ENCODE peak calls at places on chromosomes 4 and X, in seven cellular contexts. P is CD4-positive, alpha-beta memory T cell; L is dorsolateral prefrontal cortex; T is lower lobe of right lung; Z is heart left ventricle; X is endodermal cell; S is ovary. E is an unnamed sample.

GRCh38 chrX:4935846-4936245 is 1222.4 kb upstream of the PRKX start:
- DNase-seq in P (no peak), L (no peak), T (no peak), Z (peak), X (no peak), S (no peak), E (no peak)

GRCh38 chrX:130704053-130705038 is 198.7 kb downstream of the ENOX2 start:
- DNase-seq in P (no peak), L (no peak), T (no peak), Z (no peak), X (no peak), S (no peak), E (no peak)

GRCh38 chr4:11894976-11895375 is 466.3 kb upstream of the HS3ST1 start:
- DNase-seq in P (no peak), L (no peak), T (no peak), Z (no peak), X (no peak), S (no peak), E (no peak)

GRCh38 chr4:141640692-141641091 is 4.3 kb downstream of the IL15 start:
- DNase-seq in P (no peak), L (no peak), T (no peak), Z (no peak), X (no peak), S (no peak), E (no peak)

GRCh38 chr4:2650276-2650675 is 105.9 kb downstream of the TNIP2 start:
- DNase-seq in P (no peak), L (no peak), T (peak), Z (no peak), X (no peak), S (no peak), E (no peak)

GRCh38 chr4:157221895-157222763 is 1.6 kb downstream of the GRIA2 start:
- DNase-seq in P (no peak), L (peak), T (no peak), Z (no peak), X (peak), S (no peak), E (peak)

GRCh38 chr4:144868309-144868708 is 222.4 kb downstream of the HHIP start:
- DNase-seq in P (no peak), L (no peak), T (no peak), Z (no peak), X (no peak), S (no peak), E (no peak)

GRCh38 chrX:23631136-23631535 is 36.2 kb upstream of the PRDX4 start:
- DNase-seq in P (no peak), L (no peak), T (no peak), Z (no peak), X (no peak), S (no peak), E (no peak)

GRCh38 chr4:108851346-108851745 is 88.5 kb upstream of the ETNPPL start:
- DNase-seq in P (no peak), L (no peak), T (no peak), Z (no peak), X (no peak), S (no peak), E (no peak)

GRCh38 chr4:41883988-41884737 is 51.1 kb upstream of the TMEM33 start:
- DNase-seq in P (no peak), L (no peak), T (no peak), Z (no peak), X (peak), S (no peak), E (no peak)

GRCh38 chr4:186196063-186196462 is 4.7 kb downstream of the CYP4V2 start:
- DNase-seq in P (no peak), L (no peak), T (no peak), Z (no peak), X (no peak), S (no peak), E (no peak)

GRCh38 chrX:115337735-115338134 is 48.2 kb downstream of the LUZP4 start:
- DNase-seq in P (no peak), L (no peak), T (no peak), Z (no peak), X (no peak), S (no peak), E (no peak)

GRCh38 chr4:143531773-143532491 is 18.4 kb downstream of the SMARCA5 start:
- DNase-seq in P (no peak), L (no peak), T (no peak), Z (no peak), X (no peak), S (no peak), E (no peak)

GRCh38 chr4:2069986-2070385 is 10.9 kb downstream of the NAT8L start:
- DNase-seq in P (peak), L (peak), T (no peak), Z (peak), X (peak), S (peak), E (no peak)

GRCh38 chrX:4963432-4963831 is 1250.0 kb upstream of the PRKX start:
- DNase-seq in P (no peak), L (no peak), T (no peak), Z (no peak), X (no peak), S (no peak), E (no peak)

GRCh38 chrX:138128025-138128671 is 562.2 kb downstream of the ZIC3 start:
- DNase-seq in P (no peak), L (no peak), T (no peak), Z (no peak), X (peak), S (peak), E (no peak)

GRCh38 chr4:169724251-169724650 is 33.5 kb downstream of the HPF1 start:
- DNase-seq in P (no peak), L (no peak), T (no peak), Z (no peak), X (no peak), S (no peak), E (no peak)

GRCh38 chr4:174340714-174341113 is 57.0 kb downstream of the CEP44 start:
- DNase-seq in P (no peak), L (no peak), T (no peak), Z (no peak), X (no peak), S (no peak), E (no peak)

GRCh38 chrX:41382699-41383645 is 49.0 kb downstream of the DDX3X start:
- DNase-seq in P (peak), L (no peak), T (no peak), Z (no peak), X (no peak), S (no peak), E (no peak)

GRCh38 chr4:101064541-101065180 is 282.7 kb downstream of the PPP3CA start:
- DNase-seq in P (no peak), L (no peak), T (no peak), Z (no peak), X (no peak), S (no peak), E (no peak)

GRCh38 chr4:54683616-54684346 is 26.0 kb downstream of the KIT start:
- DNase-seq in P (peak), L (no peak), T (no peak), Z (no peak), X (peak), S (no peak), E (no peak)

GRCh38 chr4:17447675-17448298 is 64.1 kb downstream of the QDPR start:
- DNase-seq in P (peak), L (no peak), T (no peak), Z (no peak), X (peak), S (no peak), E (no peak)

GRCh38 chr4:72326692-72327632 is 242.1 kb downstream of the ADAMTS3 start:
- DNase-seq in P (no peak), L (no peak), T (no peak), Z (no peak), X (no peak), S (no peak), E (no peak)

GRCh38 chr4:147139455-147140198 is 194.0 kb upstream of the TTC29 start:
- DNase-seq in P (no peak), L (no peak), T (no peak), Z (no peak), X (no peak), S (no peak), E (no peak)

GRCh38 chr4:5524900-5525299 is 183.5 kb downstream of the EVC2 start:
- DNase-seq in P (no peak), L (no peak), T (no peak), Z (no peak), X (no peak), S (no peak), E (no peak)

GRCh38 chr4:173319696-173320095 is 14.5 kb downstream of the HMGB2 start:
- DNase-seq in P (no peak), L (no peak), T (no peak), Z (no peak), X (no peak), S (no peak), E (no peak)

GRCh38 chr4:98780111-98780549 is 121.7 kb upstream of the TSPAN5 start:
- DNase-seq in P (no peak), L (no peak), T (no peak), Z (no peak), X (no peak), S (no peak), E (no peak)
- H3K27ac ChIP-seq in P (no peak), L (no peak), T (no peak), Z (no peak), X (no peak), S (no peak), E (no peak)

GRCh38 chr4:76758996-76759395 is 138.9 kb downstream of the SOWAHB start:
- DNase-seq in P (no peak), L (no peak), T (no peak), Z (no peak), X (no peak), S (no peak), E (no peak)

GRCh38 chr4:76758290-76758882 is 139.6 kb downstream of the SOWAHB start:
- DNase-seq in P (no peak), L (no peak), T (no peak), Z (no peak), X (no peak), S (peak), E (peak)

GRCh38 chr4:76757418-76757910 is 140.5 kb downstream of the SOWAHB start:
- DNase-seq in P (no peak), L (no peak), T (no peak), Z (no peak), X (no peak), S (no peak), E (no peak)

GRCh38 chr4:76762136-76763130 is 135.5 kb downstream of the SOWAHB start:
- DNase-seq in P (no peak), L (no peak), T (no peak), Z (no peak), X (no peak), S (no peak), E (no peak)

DNA sequence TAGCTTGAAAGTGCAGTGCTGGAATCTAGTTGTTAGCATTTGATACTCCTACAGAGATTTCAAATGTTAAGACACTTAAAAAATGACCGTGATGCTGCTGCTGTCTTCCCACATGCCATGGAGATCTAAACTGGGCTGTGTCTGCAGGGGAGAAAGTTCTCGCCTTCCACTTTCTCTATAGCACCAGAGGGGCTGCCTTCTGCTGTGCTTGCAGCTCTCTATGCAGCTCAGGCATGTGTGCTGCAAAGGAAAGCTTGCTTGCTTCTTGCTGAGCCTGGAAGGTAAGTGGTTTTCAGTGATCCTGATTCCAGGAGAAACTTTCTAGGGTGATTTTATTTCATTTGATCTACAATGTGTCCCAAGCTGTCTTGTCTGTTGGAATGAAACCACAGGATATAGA is 137.7 kb downstream of the SOWAHB start:
- DNase-seq in P (no peak), L (no peak), T (no peak), Z (no peak), X (no peak), S (no peak), E (no peak)
- H3K27ac ChIP-seq in P (no peak), L (peak), T (no peak), Z (no peak), X (no peak), S (no peak), E (no peak)

DNA sequence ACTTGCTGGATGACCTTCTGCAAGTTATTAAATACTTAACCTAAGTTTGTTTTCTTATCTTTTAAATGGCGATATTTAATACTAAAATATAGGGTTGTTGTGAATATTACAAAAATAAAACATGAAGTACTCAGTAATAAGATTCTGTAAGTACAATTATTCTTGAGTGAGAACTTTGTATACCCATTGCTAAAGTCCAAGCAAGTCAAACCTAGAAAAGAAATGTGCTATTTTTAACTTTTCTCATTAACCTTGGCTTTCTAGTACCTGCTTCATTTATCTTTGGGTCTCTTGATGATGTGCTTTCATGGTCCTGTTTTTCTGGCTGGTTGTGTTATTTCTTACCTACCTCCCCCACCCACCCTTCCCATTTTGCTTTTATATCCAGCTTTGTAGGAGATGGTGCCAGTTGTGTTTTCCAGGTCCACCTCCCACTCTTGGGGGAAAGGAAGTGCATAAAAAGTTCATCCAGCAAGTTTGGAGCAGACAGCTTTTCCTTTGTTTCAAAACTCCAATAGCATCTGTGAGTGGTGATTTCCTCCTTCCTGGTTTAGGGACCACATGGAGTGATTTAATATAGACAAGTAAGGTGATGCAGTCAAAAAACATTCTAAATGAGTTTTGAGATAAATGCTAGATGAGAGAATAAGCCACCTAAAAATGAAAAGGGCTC is 7.5 kb upstream of the CXCL8 start:
- DNase-seq in P (no peak), L (no peak), T (no peak), Z (no peak), X (no peak), S (no peak), E (no peak)
- H3K27ac ChIP-seq in P (no peak), L (no peak), T (peak), Z (no peak), X (no peak), S (no peak), E (no peak)

GRCh38 chrX:35115205-35115604 is 172.6 kb downstream of the FAM47B start:
- DNase-seq in P (no peak), L (no peak), T (no peak), Z (no peak), X (no peak), S (no peak), E (no peak)
- H3K27ac ChIP-seq in P (no peak), L (no peak), T (no peak), Z (no peak), X (no peak), S (no peak), E (no peak)

GRCh38 chr4:119536572-119537528 is 91.8 kb downstream of the PDE5A start:
- DNase-seq in P (no peak), L (no peak), T (no peak), Z (no peak), X (no peak), S (no peak), E (no peak)
- H3K27ac ChIP-seq in P (no peak), L (no peak), T (no peak), Z (no peak), X (no peak), S (no peak), E (no peak)

DNA sequence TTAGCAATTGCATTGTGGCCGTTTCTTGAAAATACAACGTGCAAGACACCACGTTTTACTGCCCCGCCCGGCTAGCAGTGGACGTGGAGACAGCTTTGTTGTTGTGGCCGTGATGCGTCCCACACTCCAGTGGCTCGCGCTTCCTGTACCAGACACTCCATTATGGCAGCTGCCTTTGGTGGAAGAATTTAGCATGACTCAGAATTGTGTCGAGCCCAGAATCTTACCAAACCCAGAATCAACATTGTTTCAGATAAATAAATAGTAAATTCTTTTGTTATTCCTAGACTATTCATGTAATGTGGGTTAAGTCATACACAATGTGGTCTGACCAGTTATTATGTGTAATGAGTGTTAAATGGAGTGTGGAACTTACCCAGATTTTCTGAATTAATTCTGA is 25.3 kb upstream of the S100P start:
- DNase-seq in P (no peak), L (no peak), T (no peak), Z (no peak), X (no peak), S (no peak), E (no peak)
- H3K27ac ChIP-seq in P (no peak), L (no peak), T (no peak), Z (no peak), X (no peak), S (no peak), E (no peak)

GRCh38 chrX:111407948-111408347 is 4.0 kb downstream of the DCX start:
- DNase-seq in P (no peak), L (no peak), T (no peak), Z (no peak), X (no peak), S (no peak), E (no peak)

GRCh38 chrX:111411591-111412371 is at the start of gene DCX:
- DNase-seq in P (no peak), L (no peak), T (no peak), Z (no peak), X (peak), S (no peak), E (no peak)

GRCh38 chrX:111409326-111409725 is 2.7 kb downstream of the DCX start:
- DNase-seq in P (no peak), L (no peak), T (no peak), Z (no peak), X (no peak), S (no peak), E (no peak)

DNA sequence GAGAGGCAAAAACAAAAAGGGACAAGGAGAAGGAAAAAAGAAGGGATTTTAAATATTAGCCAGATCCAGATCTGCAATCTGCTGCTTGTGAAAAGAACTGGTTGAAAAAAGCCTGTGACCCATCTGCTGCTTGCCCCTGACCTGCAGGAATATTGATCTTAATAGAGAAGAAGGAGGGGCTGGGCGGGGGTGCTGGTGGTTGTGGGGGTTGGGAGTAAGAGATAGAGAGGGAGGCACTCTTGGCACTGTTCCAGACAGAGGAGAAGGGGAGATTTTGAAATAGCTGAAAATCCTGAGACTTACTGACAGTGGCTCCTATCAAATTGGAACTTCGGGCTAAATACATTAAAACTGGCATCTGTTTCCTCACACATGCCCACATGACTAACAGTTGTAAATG is 1.5 kb downstream of the DCX start:
- DNase-seq in P (no peak), L (no peak), T (no peak), Z (no peak), X (no peak), S (no peak), E (no peak)
- H3K27ac ChIP-seq in P (no peak), L (no peak), T (no peak), Z (no peak), X (peak), S (no peak), E (no peak)

GRCh38 chrX:1591863-1592127 is 391 bp downstream of the AKAP17A start:
- DNase-seq in P (no peak), L (no peak), T (no peak), Z (no peak), X (no peak), S (no peak), E (no peak)
- H3K27ac ChIP-seq in P (peak), L (peak), T (peak), Z (peak), X (peak), S (peak), E (peak)

GRCh38 chrX:46626566-46626965 is 53.0 kb downstream of the CHST7 start:
- DNase-seq in P (peak), L (no peak), T (peak), Z (no peak), X (no peak), S (no peak), E (no peak)

GRCh38 chrX:46627700-46628405 is 54.3 kb downstream of the CHST7 start:
- DNase-seq in P (peak), L (no peak), T (no peak), Z (no peak), X (no peak), S (peak), E (no peak)

GRCh38 chrX:46630141-46630540 is 56.6 kb downstream of the CHST7 start:
- DNase-seq in P (no peak), L (no peak), T (no peak), Z (no peak), X (no peak), S (no peak), E (no peak)

GRCh38 chrX:46627044-46627443 is 53.5 kb downstream of the CHST7 start:
- DNase-seq in P (peak), L (no peak), T (no peak), Z (no peak), X (no peak), S (no peak), E (no peak)

DNA sequence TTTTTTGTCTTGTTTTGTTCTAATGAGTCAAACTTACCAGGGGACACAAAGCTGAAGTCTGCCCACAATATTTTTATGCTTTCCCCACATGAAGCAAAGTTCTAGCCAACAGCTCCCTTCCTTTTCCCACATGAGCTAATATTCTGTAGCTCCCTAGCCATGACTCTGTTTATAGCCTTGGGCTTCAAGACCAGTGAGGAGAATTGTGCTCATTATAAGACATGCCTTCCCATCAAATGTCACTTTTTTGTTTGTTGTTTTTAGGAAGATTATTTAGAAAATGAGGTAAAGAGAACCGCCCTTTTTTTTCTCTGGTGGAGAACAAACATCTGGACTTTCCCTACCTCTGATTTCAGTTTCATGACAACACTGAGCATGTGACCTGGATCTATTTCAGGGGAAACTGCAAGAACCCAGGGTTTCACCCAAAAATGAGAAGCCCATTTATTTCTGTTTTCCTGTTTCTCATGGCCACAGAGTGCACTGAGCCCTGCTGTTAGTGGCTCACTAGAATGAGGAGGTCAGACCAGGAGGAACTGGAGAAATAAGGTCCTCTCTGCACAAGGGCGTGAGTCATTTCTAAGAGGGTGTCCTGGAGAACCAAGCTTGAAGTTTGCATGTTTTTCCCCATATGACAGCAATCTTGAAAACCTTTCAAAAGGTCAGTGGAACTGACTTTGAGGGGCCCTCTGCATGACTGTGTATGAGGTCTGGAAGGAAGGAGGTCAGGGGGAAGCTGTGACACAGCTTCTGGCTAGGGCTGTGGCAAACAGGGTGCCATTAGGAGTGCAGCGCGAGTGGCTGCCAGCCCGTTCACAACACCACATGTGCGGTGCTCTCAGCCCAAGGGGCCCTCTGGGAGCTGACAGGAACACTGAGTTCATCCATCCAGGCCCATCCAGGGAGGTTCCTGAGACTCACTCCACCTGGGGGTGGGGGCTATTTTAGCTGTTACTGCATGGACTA is 55.1 kb downstream of the CHST7 start:
- DNase-seq in P (peak), L (no peak), T (peak), Z (peak), X (no peak), S (peak), E (no peak)
- H3K27ac ChIP-seq in P (no peak), L (no peak), T (peak), Z (peak), X (no peak), S (peak), E (no peak)

E was measured in substantia nigra.